ENCODE peak calls at places on chromosomes 7 and 10, in nine cellular contexts. U is AG20443, N is EL, V is cardiac fibroblast, K is GM04504, Q is K562, M is NCI-H1105, P is OCI-LY7, A is M059J. B is an unnamed sample.
A peak's percentile ranks its signal among the peaks of the same experiment; 100 is the strongest.

GRCh38 chr7:151311294-151311864 is 30.2 kb upstream of the NUB1 start:
- DNase-seq in U (no peak), A (peak; percentile 21), N (no peak), M (no peak), V (peak; percentile 21), K (no peak), P (peak; percentile 37), Q (peak; percentile 54), B (peak; percentile 39)

GRCh38 chr7:72265071-72265470 is 147.1 kb downstream of the CALN1 start:
- DNase-seq in U (no peak), P (no peak), N (no peak), K (no peak), M (no peak), V (no peak), A (no peak), Q (no peak), B (no peak)

GRCh38 chr10:85926986-85927385 is 439.6 kb downstream of the GRID1 start:
- DNase-seq in Q (no peak), U (no peak), V (no peak), N (no peak), P (no peak), M (no peak), K (no peak), A (no peak), B (no peak)

GRCh38 chr7:39838326-39838725 is 111.7 kb upstream of the CDK13 start:
- DNase-seq in N (peak; percentile 30), V (peak; percentile 61), P (peak; percentile 1), U (no peak), Q (no peak), M (peak; percentile 63), A (peak; percentile 74), K (no peak), B (no peak)

GRCh38 chr10:59754951-59755350 is 1.7 kb upstream of the MRLN start:
- DNase-seq in A (no peak), U (no peak), Q (no peak), M (no peak), V (no peak), P (no peak), N (no peak), K (no peak), B (no peak)

GRCh38 chr10:97060441-97061084 is 125.2 kb downstream of the SLIT1 start:
- DNase-seq in U (no peak), V (peak; percentile 3), M (no peak), Q (no peak), N (no peak), K (no peak), A (no peak), P (no peak), B (no peak)

GRCh38 chr7:129202058-129202777 is 13.8 kb downstream of the SMO start:
- DNase-seq in V (no peak), Q (no peak), N (no peak), M (no peak), U (no peak), P (no peak), A (no peak), K (no peak), B (no peak)

GRCh38 chr7:32916006-32916405 is 24.4 kb upstream of the KBTBD2 start:
- DNase-seq in Q (no peak), V (no peak), U (no peak), P (no peak), A (no peak), M (no peak), K (no peak), N (no peak), B (no peak)

GRCh38 chr7:82434275-82435022 is 9.1 kb downstream of the CACNA2D1 start:
- DNase-seq in M (no peak), P (no peak), N (no peak), Q (no peak), U (no peak), V (no peak), A (no peak), K (no peak), B (no peak)

GRCh38 chr7:110090113-110090820 is 1000.7 kb upstream of the LRRN3 start:
- DNase-seq in P (peak; percentile 1), M (no peak), Q (no peak), U (no peak), N (peak; percentile 25), A (peak; percentile 4), V (peak; percentile 60), K (no peak), B (peak; percentile 0)

GRCh38 chr7:140601566-140602174 is 38.9 kb downstream of the DENND2A start:
- DNase-seq in Q (no peak), A (no peak), K (no peak), N (no peak), V (no peak), P (no peak), M (no peak), U (no peak), B (no peak)

GRCh38 chr10:78712147-78712546 is 356.6 kb upstream of the ZMIZ1 start:
- DNase-seq in V (no peak), U (no peak), Q (peak; percentile 48), P (no peak), M (peak; percentile 63), N (no peak), A (no peak), K (no peak), B (no peak)

GRCh38 chr10:84404783-84405182 is 76.4 kb downstream of the CCSER2 start:
- DNase-seq in Q (no peak), N (no peak), A (no peak), M (no peak), K (no peak), V (no peak), P (no peak), U (no peak), B (no peak)

GRCh38 chr7:159115601-159116501 is 28.8 kb downstream of the VIPR2 start:
- DNase-seq in N (no peak), K (no peak), P (no peak), M (no peak), U (no peak), V (no peak), A (no peak), Q (no peak), B (no peak)

GRCh38 chr7:81698965-81699364 is 70.9 kb downstream of the HGF start:
- DNase-seq in K (no peak), N (no peak), V (no peak), U (no peak), P (no peak), Q (no peak), M (no peak), A (no peak), B (no peak)

GRCh38 chr7:1483536-1484505 is 20.4 kb downstream of the INTS1 start:
- DNase-seq in U (no peak), K (no peak), A (no peak), Q (no peak), V (no peak), M (no peak), N (no peak), P (no peak), B (no peak)

GRCh38 chr10:121822180-121822579 is 105.7 kb downstream of the ATE1 start:
- DNase-seq in Q (no peak), U (no peak), M (no peak), K (no peak), A (no peak), P (no peak), N (no peak), V (no peak), B (no peak)

GRCh38 chr10:51227897-51228713 is 153.8 kb downstream of the PRKG1 start:
- DNase-seq in Q (no peak), P (no peak), N (no peak), M (no peak), V (no peak), U (no peak), K (no peak), A (no peak), B (no peak)

GRCh38 chr10:99484626-99485581 is 47.8 kb upstream of the NKX2-3 start:
- DNase-seq in P (no peak), M (no peak), A (no peak), N (no peak), V (no peak), U (no peak), K (no peak), Q (peak; percentile 14), B (no peak)

GRCh38 chr10:25015927-25016348 is at the start of gene ENKUR:
- DNase-seq in N (peak; percentile 90), Q (peak; percentile 89), A (peak; percentile 85), K (peak; percentile 85), P (peak; percentile 92), U (peak; percentile 91), V (peak; percentile 95), M (peak; percentile 84), B (peak; percentile 94)

GRCh38 chr10:63707254-63707910 is 186.2 kb downstream of the REEP3 start:
- DNase-seq in Q (peak; percentile 37), U (peak; percentile 82), A (peak; percentile 99), K (peak; percentile 94), V (peak; percentile 99), M (no peak), P (no peak), N (peak; percentile 97), B (peak; percentile 76)

GRCh38 chr7:90709501-90710465 is 113.7 kb downstream of the CDK14 start:
- DNase-seq in U (peak; percentile 41), A (peak; percentile 42), Q (no peak), N (peak; percentile 35), K (peak; percentile 40), P (peak; percentile 89), M (no peak), V (peak; percentile 62), B (no peak)

GRCh38 chr7:42189535-42189934 is 47.5 kb downstream of the GLI3 start:
- DNase-seq in Q (no peak), M (no peak), P (no peak), U (peak; percentile 24), N (peak; percentile 39), A (peak; percentile 64), K (no peak), V (peak; percentile 34), B (no peak)

GRCh38 chr10:23157691-23158369 is 34.3 kb upstream of the PTF1A start:
- DNase-seq in K (no peak), U (peak; percentile 35), Q (peak; percentile 56), M (peak; percentile 27), P (peak; percentile 64), V (peak; percentile 57), A (peak; percentile 32), N (peak; percentile 48), B (peak; percentile 48)